ENCODE peak calls at places on chromosomes 4 and X, in eight cellular contexts. E is activated CD8-positive, alpha-beta T cell treated with anti-CD3 and anti-CD28 coated beads, Interleukin-2, amount 10 ng/mL, durations not matched to agents 7 days and 5 days; P is A549; H is central memory CD8-positive, alpha-beta T cell; U is GM23248; C is HS-5; I is NCI-H1105 treated with DMSO at 0.1 percent for 48 hours; F is iPS-NIHi11. T is an unnamed sample.

GRCh38 chrX:74514384-74514783 is 93.1 kb downstream of the SLC16A2 start:
- DNase-seq in C (no peak), H (no peak), P (no peak), U (no peak), I (no peak), E (no peak), F (peak; percentile 10), T (no peak)

GRCh38 chr4:61468091-61468720 is 268.1 kb downstream of the ADGRL3 start:
- DNase-seq in I (no peak), E (no peak), C (peak; percentile 44), H (no peak), F (no peak), U (no peak), P (peak; percentile 1), T (no peak)

GRCh38 chr4:109014593-109015412 is 251.9 kb upstream of the ETNPPL start:
- DNase-seq in F (no peak), P (no peak), I (no peak), C (no peak), E (no peak), U (no peak), H (no peak), T (no peak)

GRCh38 chr4:142556048-142556447 is 290.1 kb downstream of the INPP4B start:
- DNase-seq in U (no peak), E (no peak), H (no peak), F (no peak), C (no peak), P (no peak), I (no peak), T (no peak)

GRCh38 chrX:151004085-151004484 is 20.9 kb downstream of the HMGB3 start:
- DNase-seq in U (peak; percentile 9), E (no peak), H (no peak), C (no peak), I (no peak), P (peak; percentile 18), F (no peak), T (no peak)

GRCh38 chr4:142222127-142222526 is 585.7 kb downstream of the IL15 start:
- DNase-seq in U (peak; percentile 10), F (no peak), E (no peak), C (no peak), H (no peak), I (no peak), P (peak; percentile 25), T (no peak)

GRCh38 chr4:6641164-6641970 is 882 bp downstream of the MRFAP1 start:
- DNase-seq in F (peak; percentile 58), I (no peak), P (no peak), H (peak; percentile 23), C (no peak), E (peak; percentile 57), U (peak; percentile 87), T (peak; percentile 47)

GRCh38 chr4:2729533-2729875 is 26.6 kb downstream of the TNIP2 start:
- DNase-seq in C (no peak), F (no peak), U (no peak), I (no peak), E (no peak), P (no peak), H (no peak), T (no peak)

GRCh38 chrX:101219840-101220191 is 230 bp downstream of the DRP2 start:
- DNase-seq in C (no peak), H (no peak), E (no peak), U (peak; percentile 53), P (no peak), I (no peak), F (peak; percentile 16), T (no peak)

GRCh38 chr4:86117781-86118302 is 242.0 kb downstream of the MAPK10 start:
- DNase-seq in E (no peak), U (peak; percentile 94), H (no peak), F (no peak), C (peak; percentile 64), P (peak; percentile 67), I (no peak), T (no peak)